ENCODE peak calls at places on chromosomes 7 and 10, in six cellular contexts. U is A549, P is body of pancreas, J is gastrocnemius medialis, O is heart left ventricle, E is ovary. W is an unnamed sample.

GRCh38 chr10:129360046-129360445 is 107.0 kb upstream of the MGMT start:
- DNase-seq in O (no peak), E (no peak), P (no peak), U (no peak), J (no peak), W (no peak)

GRCh38 chr10:33524966-33525365 is 190.5 kb upstream of the NRP1 start:
- DNase-seq in U (no peak), P (no peak), O (no peak), J (no peak), E (no peak), W (no peak)

GRCh38 chr7:91644251-91644650 is 236.3 kb downstream of the MTERF1 start:
- DNase-seq in O (no peak), J (no peak), P (no peak), U (no peak), E (no peak), W (no peak)

GRCh38 chr10:43055991-43056567 is 20.8 kb upstream of the RET start:
- DNase-seq in P (no peak), U (no peak), O (peak; percentile 23), J (no peak), E (peak; percentile 15), W (no peak)

GRCh38 chr10:58971806-58972491 is 204.5 kb upstream of the PHYHIPL start:
- DNase-seq in E (no peak), J (no peak), U (no peak), O (no peak), P (no peak), W (no peak)

GRCh38 chr7:44791278-44792219 is 4.9 kb upstream of the PPIA start:
- DNase-seq in J (no peak), O (no peak), E (no peak), U (no peak), P (no peak), W (no peak)

GRCh38 chr10:6009961-6010360 is 32.6 kb upstream of the IL15RA start:
- DNase-seq in P (no peak), O (no peak), E (no peak), J (no peak), U (no peak), W (no peak)

GRCh38 chr10:112375721-112376577 is 2.0 kb downstream of the ACSL5 start:
- DNase-seq in O (peak; percentile 68), U (no peak), P (peak; percentile 60), E (peak; percentile 84), J (peak; percentile 34), W (no peak)

GRCh38 chr10:102651455-102652169 is 7.3 kb downstream of the TRIM8 start:
- DNase-seq in U (no peak), E (no peak), P (no peak), J (no peak), O (no peak), W (no peak)

GRCh38 chr7:151566897-151567320 is 47.2 kb upstream of the RHEB start:
- DNase-seq in P (no peak), O (no peak), J (no peak), U (no peak), E (no peak), W (no peak)

GRCh38 chr10:71134732-71135211 is 77.6 kb upstream of the UNC5B start:
- DNase-seq in E (no peak), P (no peak), O (no peak), J (no peak), U (no peak), W (no peak)

GRCh38 chr10:36538945-36539586 is 586.3 kb upstream of the ANKRD30A start:
- DNase-seq in J (no peak), O (no peak), P (no peak), E (no peak), U (peak; percentile 73), W (peak; percentile 19)

GRCh38 chr10:69904533-69904932 is 102.8 kb downstream of the COL13A1 start:
- DNase-seq in P (no peak), J (no peak), O (no peak), U (no peak), E (no peak), W (no peak)

GRCh38 chr7:157585113-157585861 is 248.5 kb downstream of the DNAJB6 start:
- DNase-seq in J (no peak), P (no peak), O (no peak), E (no peak), U (no peak), W (no peak)

GRCh38 chr7:97851725-97852124 is 20.5 kb downstream of the ASNS start:
- DNase-seq in E (no peak), P (no peak), O (peak; percentile 30), J (peak; percentile 22), U (no peak), W (no peak)

GRCh38 chr7:16770657-16771329 is 17.2 kb downstream of the TSPAN13 start:
- DNase-seq in O (no peak), E (no peak), U (no peak), J (no peak), P (no peak), W (no peak)

GRCh38 chr7:104011829-104012228 is 22.4 kb upstream of the RELN start:
- DNase-seq in O (no peak), E (no peak), J (no peak), P (no peak), U (no peak), W (no peak)

GRCh38 chr10:99525897-99526296 is 6.8 kb upstream of the NKX2-3 start:
- DNase-seq in U (no peak), O (no peak), P (no peak), E (no peak), J (no peak), W (no peak)

GRCh38 chr7:29217112-29217511 is 22.5 kb downstream of the CHN2 start:
- DNase-seq in O (no peak), P (no peak), E (no peak), U (no peak), J (no peak), W (no peak)

GRCh38 chr7:96026606-96027005 is 254.3 kb downstream of the DYNC1I1 start:
- DNase-seq in J (no peak), U (no peak), P (no peak), O (no peak), E (no peak), W (no peak)

GRCh38 chr7:5872326-5872725 is 8.3 kb upstream of the OCM start:
- DNase-seq in P (no peak), O (no peak), J (no peak), E (no peak), U (no peak), W (no peak)

GRCh38 chr10:112246-112645 is 23.0 kb upstream of the ZMYND11 start:
- DNase-seq in O (no peak), E (no peak), U (no peak), P (no peak), J (no peak), W (no peak)

GRCh38 chr7:128210590-128211570 is 30.2 kb upstream of the LEP start:
- DNase-seq in J (no peak), O (no peak), E (no peak), U (no peak), P (no peak), W (no peak)

GRCh38 chr7:69199048-69199447 is 399.2 kb upstream of the AUTS2 start:
- DNase-seq in U (no peak), P (no peak), E (no peak), J (no peak), O (no peak), W (no peak)

GRCh38 chr7:78558571-78558970 is 760.0 kb downstream of the PHTF2 start:
- DNase-seq in E (no peak), U (no peak), P (no peak), J (no peak), O (no peak), W (no peak)

GRCh38 chr7:22406715-22407114 is 49.8 kb upstream of the RAPGEF5 start:
- DNase-seq in U (no peak), J (no peak), P (no peak), O (no peak), E (no peak), W (no peak)

GRCh38 chr7:39754326-39755120 is 131.2 kb downstream of the RALA start:
- DNase-seq in U (no peak), E (peak; percentile 67), P (no peak), J (no peak), O (no peak), W (peak; percentile 52)

GRCh38 chr7:99398891-99399445 is 9.4 kb downstream of the PDAP1 start:
- DNase-seq in E (no peak), O (no peak), U (no peak), P (no peak), J (no peak), W (no peak)
- TF ChIP-seq POLR2A in E (no peak), O (no peak), U (no peak), P (no peak), J (no peak), W (no peak)

DNA sequence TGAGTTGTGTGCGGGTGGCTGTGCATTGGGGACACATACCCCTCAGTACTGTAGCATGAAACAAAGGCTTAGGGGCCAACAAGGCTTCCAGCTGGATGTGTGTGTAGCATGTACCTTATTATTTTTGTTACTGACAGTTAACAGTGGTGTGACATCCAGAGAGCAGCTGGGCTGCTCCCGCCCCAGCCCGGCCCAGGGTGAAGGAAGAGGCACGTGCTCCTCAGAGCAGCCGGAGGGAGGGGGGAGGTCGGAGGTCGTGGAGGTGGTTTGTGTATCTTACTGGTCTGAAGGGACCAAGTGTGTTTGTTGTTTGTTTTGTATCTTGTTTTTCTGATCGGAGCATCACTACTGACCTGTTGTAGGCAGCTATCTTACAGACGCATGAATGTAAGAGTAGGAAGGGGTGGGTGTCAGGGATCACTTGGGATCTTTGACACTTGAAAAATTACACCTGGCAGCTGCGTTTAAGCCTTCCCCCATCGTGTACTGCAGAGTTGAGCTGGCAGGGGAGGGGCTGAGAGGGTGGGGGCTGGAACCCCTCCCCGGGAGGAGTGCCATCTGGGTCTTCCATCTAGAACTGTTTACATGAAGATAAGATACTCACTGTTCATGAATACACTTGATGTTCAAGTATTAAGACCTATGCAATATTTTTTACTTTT is 1.8 kb downstream of the DDIT4 start:
- DNase-seq in O (no peak), P (peak; percentile 51), E (peak; percentile 69), J (peak; percentile 74), U (peak; percentile 45), W (no peak)
- TF ChIP-seq POLR2A in O (no peak), P (no peak), E (peak; percentile 36), J (no peak), U (no peak), W (no peak)

DNA sequence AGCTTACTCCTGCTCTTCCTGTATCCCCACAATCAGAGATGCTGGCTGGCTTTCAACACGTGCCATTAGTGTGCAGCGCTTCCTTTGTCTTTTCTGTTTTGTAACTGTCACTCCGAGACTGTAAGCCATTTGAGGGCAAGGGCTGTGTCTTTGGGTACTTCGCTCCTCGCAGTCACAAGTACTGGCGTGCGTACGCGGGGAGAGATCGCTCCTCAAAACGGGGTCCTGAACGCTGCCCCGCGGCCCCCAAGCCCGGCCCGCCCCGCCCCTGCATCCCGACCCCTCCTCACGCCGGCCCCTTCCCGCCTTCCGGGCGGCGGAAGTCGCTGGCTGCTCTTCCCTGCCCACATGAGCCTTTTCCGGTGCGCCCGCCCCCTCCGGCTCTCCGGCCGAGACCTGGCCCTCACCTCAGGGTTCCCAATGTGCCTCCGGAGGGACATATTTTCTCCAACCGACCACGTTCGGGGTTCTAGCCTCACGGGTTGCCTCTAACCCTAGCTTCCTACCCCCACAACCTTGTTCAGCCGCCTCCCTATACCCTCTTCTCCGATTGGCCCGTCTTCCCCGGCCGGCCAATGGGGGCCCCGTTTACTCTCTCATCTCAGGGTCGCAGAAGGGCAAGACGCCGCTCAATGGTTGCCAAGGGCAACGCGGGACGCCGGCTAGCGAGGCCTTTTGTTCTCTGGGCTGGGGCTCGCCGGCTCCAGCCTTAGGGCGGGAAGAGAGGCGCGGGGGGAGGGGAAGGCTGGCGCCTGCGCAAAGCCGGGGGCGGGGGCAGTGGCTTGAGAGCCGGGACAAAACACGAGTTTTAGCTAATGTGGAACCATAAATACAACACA is at the start of gene CEP41:
- DNase-seq in P (peak; percentile 99), J (peak; percentile 92), E (peak; percentile 99), U (peak; percentile 98), O (peak; percentile 99), W (peak; percentile 94)
- TF ChIP-seq POLR2A in P (peak; percentile 47), J (no peak), E (no peak), U (peak; percentile 27), O (peak; percentile 22), W (no peak)

GRCh38 chr7:27150568-27151340 is 1.6 kb downstream of the HOXA3 start:
- DNase-seq in J (peak; percentile 78), U (peak; percentile 81), P (peak; percentile 74), E (peak; percentile 78), O (peak; percentile 68), W (peak; percentile 100)
- TF ChIP-seq POLR2A in J (peak; percentile 84), U (peak; percentile 56), P (no peak), E (no peak), O (no peak), W (no peak)

W was measured in H54.